ENCODE peak calls at places on chromosomes 4 and X, in six cellular contexts. N is A549, F is K562, L is GM12878, E is IMR-90, O is HepG2. S is an unnamed sample.

GRCh38 chrX:76148011-76148665 is 24.7 kb upstream of the PBDC1 start:
- DNase-seq in L (peak), O (peak), E (peak), F (no peak), N (no peak), S (no peak)

GRCh38 chr4:56979674-56980073 is 978 bp downstream of the POLR2B start:
- DNase-seq in F (no peak), O (peak), L (no peak), N (no peak), E (peak), S (no peak)

GRCh38 chrX:76148753-76149152 is 24.1 kb upstream of the PBDC1 start:
- DNase-seq in O (peak), N (peak), L (peak), F (no peak), E (peak), S (no peak)

GRCh38 chr4:122874194-122874593 is 47.6 kb downstream of the FGF2 start:
- DNase-seq in N (peak), F (no peak), O (peak), L (no peak), E (peak), S (no peak)

GRCh38 chr4:144627663-144628076 is 18.3 kb upstream of the HHIP start:
- DNase-seq in E (peak), F (no peak), O (no peak), N (peak), L (no peak), S (no peak)

GRCh38 chr4:53889335-53890084 is 174.9 kb downstream of the CHIC2 start:
- DNase-seq in O (no peak), N (no peak), E (peak), F (no peak), L (no peak), S (no peak)

GRCh38 chrX:149950681-149951080 is 12.4 kb upstream of the EOLA2 start:
- DNase-seq in N (peak), L (no peak), E (peak), F (peak), O (peak), S (peak)

GRCh38 chrX:4831574-4831973 is 1118.1 kb upstream of the PRKX start:
- DNase-seq in O (no peak), N (no peak), E (no peak), L (no peak), F (no peak), S (no peak)

GRCh38 chrX:49959602-49960001 is 37.2 kb downstream of the CLCN5 start:
- DNase-seq in O (no peak), F (no peak), L (no peak), E (no peak), N (no peak), S (no peak)

GRCh38 chrX:150887906-150888465 is 10.5 kb downstream of the CD99L2 start:
- DNase-seq in E (peak), O (no peak), N (peak), F (no peak), L (no peak), S (no peak)

GRCh38 chr4:37653601-37654000 is 32.6 kb downstream of the RELL1 start:
- DNase-seq in F (no peak), O (no peak), N (no peak), L (no peak), E (no peak), S (no peak)

GRCh38 chr4:152537881-152538280 is 2.0 kb upstream of the FBXW7 start:
- DNase-seq in L (no peak), O (no peak), E (no peak), F (no peak), N (no peak), S (no peak)

GRCh38 chr4:7939377-7940108 is at the start of gene AFAP1:
- DNase-seq in O (peak), E (peak), N (peak), L (no peak), F (peak), S (peak)

GRCh38 chrX:155745792-155746191 is 133.0 kb upstream of the TMLHE start:
- DNase-seq in O (peak), F (peak), E (peak), N (peak), L (no peak), S (peak)

GRCh38 chr4:107950746-107951540 is 19.6 kb downstream of the CYP2U1 start:
- DNase-seq in E (peak), L (no peak), F (no peak), O (no peak), N (no peak), S (no peak)

GRCh38 chr4:124167602-124168001 is 544.9 kb downstream of the ANKRD50 start:
- DNase-seq in L (no peak), O (no peak), N (no peak), F (no peak), E (no peak), S (no peak)

GRCh38 chr4:55321707-55322264 is 24.3 kb upstream of the SRD5A3 start:
- DNase-seq in E (peak), N (peak), F (peak), L (peak), O (peak), S (peak)

GRCh38 chr4:12889054-12889453 is 595.1 kb downstream of the RAB28 start:
- DNase-seq in F (no peak), N (peak), E (no peak), L (no peak), O (no peak), S (no peak)

GRCh38 chrX:141341341-141341740 is 99.0 kb upstream of the SPANXC start:
- DNase-seq in L (no peak), O (no peak), N (peak), E (peak), F (no peak), S (no peak)

GRCh38 chr4:7132249-7132648 is 60.1 kb upstream of the SORCS2 start:
- DNase-seq in F (no peak), O (no peak), N (no peak), E (no peak), L (no peak), S (no peak)

GRCh38 chr4:38396091-38396490 is 267.9 kb upstream of the KLF3 start:
- DNase-seq in N (no peak), F (no peak), E (no peak), O (no peak), L (no peak), S (no peak)

GRCh38 chr4:20376070-20376469 is 124.4 kb downstream of the SLIT2 start:
- DNase-seq in L (no peak), E (no peak), N (no peak), F (no peak), O (no peak), S (no peak)

GRCh38 chr4:8821151-8821950 is 50.3 kb downstream of the HMX1 start:
- DNase-seq in L (no peak), N (no peak), E (no peak), F (peak), O (no peak), S (no peak)

GRCh38 chr4:56799291-56799823 is 22.1 kb downstream of the SPINK2 start:
- DNase-seq in N (no peak), F (no peak), E (no peak), L (no peak), O (no peak), S (no peak)

GRCh38 chrX:19630776-19631707 is 115.7 kb upstream of the MAP3K15 start:
- DNase-seq in N (no peak), L (no peak), O (no peak), E (no peak), F (no peak), S (no peak)

GRCh38 chrX:24098932-24099331 is 44.2 kb downstream of the EIF2S3 start:
- DNase-seq in F (no peak), O (no peak), E (no peak), N (no peak), L (no peak), S (no peak)

GRCh38 chrX:45274576-45274975 is 73.9 kb upstream of the DIPK2B start:
- DNase-seq in L (no peak), O (no peak), F (no peak), N (no peak), E (peak), S (no peak)

GRCh38 chr4:106238819-106239420 is 77.1 kb downstream of the TBCK start:
- DNase-seq in N (peak), F (peak), L (no peak), O (peak), E (peak), S (peak)

GRCh38 chr4:154030747-154031146 is 241.9 kb upstream of the SFRP2 start:
- DNase-seq in E (no peak), O (no peak), N (no peak), F (no peak), L (no peak), S (no peak)

GRCh38 chr4:55553442-55553841 is 6.7 kb upstream of the CLOCK start:
- DNase-seq in F (no peak), O (peak), N (no peak), E (no peak), L (no peak), S (no peak)

GRCh38 chr4:71243434-71243833 is 95.4 kb upstream of the SLC4A4 start:
- DNase-seq in N (no peak), O (no peak), L (no peak), E (no peak), F (no peak), S (no peak)

GRCh38 chrX:43970528-43970927 is 2.7 kb downstream of the NDP start:
- DNase-seq in N (peak), O (no peak), E (peak), L (no peak), F (no peak), S (no peak)

GRCh38 chrX:54473993-54474859 is 21.8 kb downstream of the FGD1 start:
- DNase-seq in L (no peak), F (no peak), E (no peak), O (no peak), N (no peak), S (no peak)

GRCh38 chrX:17854069-17854468 is 7.0 kb downstream of the RAI2 start:
- DNase-seq in E (no peak), F (no peak), L (no peak), O (no peak), N (no peak), S (no peak)

GRCh38 chr4:142348489-142349076 is 497.5 kb downstream of the INPP4B start:
- DNase-seq in F (no peak), N (no peak), L (no peak), E (no peak), O (no peak), S (no peak)

GRCh38 chr4:121728798-121729226 is 32.0 kb upstream of the ANXA5 start:
- DNase-seq in F (no peak), E (peak), N (peak), L (no peak), O (no peak), S (no peak)

DNA sequence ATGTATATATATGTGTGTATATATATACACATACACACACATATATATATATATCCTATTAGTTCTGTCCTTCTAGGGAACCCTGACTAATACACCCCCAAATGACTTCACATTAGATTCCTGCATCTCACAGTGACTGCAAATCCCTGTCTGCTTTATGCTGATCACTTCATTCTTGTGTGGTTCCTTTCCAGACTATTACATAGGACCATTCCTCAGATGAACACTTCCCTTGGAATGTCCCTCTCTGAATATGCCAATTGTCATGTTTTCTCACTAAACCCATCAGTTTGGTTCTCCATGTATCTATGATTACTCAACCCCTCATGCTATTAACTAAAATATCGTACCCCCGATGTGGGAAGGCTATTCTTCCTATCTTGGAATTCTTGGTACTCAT is 605.2 kb upstream of the NR3C2 start:
- DNase-seq in O (no peak), L (no peak), F (no peak), N (no peak), E (peak), S (no peak)
- TF ChIP-seq BHLHE40 in O (no peak), L (no peak), F (no peak), N (no peak), E (no peak), S (no peak)

DNA sequence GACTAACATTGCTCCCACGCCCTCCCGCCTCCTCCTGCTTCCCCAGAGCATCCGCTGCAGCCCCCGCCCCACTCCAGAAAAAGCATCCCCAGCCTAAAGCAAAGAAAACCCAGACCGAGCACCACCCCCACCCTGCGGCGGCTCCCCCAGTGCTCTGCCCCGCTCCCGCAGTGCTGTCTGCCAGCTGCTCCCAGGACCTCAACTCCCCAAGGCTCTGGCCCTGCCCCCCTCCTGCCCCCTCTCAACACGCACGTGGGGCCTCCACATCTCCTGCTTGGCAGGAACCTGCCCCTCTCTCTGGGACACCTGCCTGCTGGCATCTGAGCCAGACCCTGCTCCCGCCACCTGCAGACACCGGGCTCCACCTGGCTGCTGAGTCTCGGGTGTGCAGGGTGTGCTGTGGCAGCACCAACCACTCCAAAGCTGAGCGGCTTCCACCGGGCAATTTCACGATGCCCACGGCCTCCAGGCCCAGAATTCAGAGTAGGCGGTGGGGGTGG is 79.4 kb downstream of the FAM53A start:
- DNase-seq in O (no peak), N (no peak), L (no peak), E (no peak), F (no peak), S (no peak)
- TF ChIP-seq BHLHE40 in O (no peak), N (no peak), L (no peak), E (no peak), F (no peak), S (no peak)

DNA sequence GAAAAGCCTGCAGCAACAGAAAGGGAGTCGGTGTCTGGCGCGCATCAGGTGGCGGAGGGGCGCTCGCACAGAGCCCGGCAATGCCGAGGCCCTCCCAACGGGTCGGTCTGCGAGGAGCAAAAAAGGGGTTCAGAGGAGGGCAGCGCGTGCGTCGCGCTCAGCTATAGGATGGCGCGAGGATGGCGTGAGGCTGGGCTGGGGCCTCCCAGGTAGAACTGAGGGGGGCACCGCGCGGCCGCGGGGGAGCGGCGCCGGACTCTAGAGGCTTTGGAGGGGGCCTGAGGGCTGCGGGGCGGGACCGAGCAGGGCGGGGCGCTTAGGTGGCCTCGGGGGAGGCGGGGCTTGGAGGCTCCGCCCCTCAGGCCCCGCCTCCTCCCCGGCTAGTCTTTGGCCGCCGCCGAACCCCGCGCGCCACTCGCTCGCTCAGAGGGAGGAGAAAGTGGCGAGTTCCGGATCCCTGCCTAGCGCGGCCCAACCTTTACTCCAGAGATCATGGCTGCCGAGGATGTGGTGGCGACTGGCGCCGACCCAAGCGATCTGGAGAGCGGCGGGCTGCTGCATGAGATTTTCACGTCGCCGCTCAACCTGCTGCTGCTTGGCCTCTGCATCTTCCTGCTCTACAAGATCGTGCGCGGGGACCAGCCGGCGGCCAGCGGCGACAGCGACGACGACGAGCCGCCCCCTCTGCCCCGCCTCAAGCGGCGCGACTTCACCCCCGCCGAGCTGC is at the start of gene PGRMC1:
- DNase-seq in N (peak), F (peak), E (peak), O (peak), L (peak), S (peak)
- TF ChIP-seq BHLHE40 in N (no peak), F (no peak), E (no peak), O (no peak), L (no peak), S (no peak)

GRCh38 chr4:96753216-96753615 is 913.3 kb downstream of the PDHA2 start:
- DNase-seq in N (no peak), O (no peak), L (no peak), F (no peak), E (no peak), S (no peak)
- TF ChIP-seq BHLHE40 in N (no peak), O (no peak), L (no peak), F (no peak), E (no peak), S (no peak)

GRCh38 chr4:15541941-15542340 is 72.3 kb downstream of the CC2D2A start:
- DNase-seq in O (no peak), F (no peak), E (no peak), L (no peak), N (no peak), S (no peak)

GRCh38 chr4:15531792-15532191 is 62.1 kb downstream of the CC2D2A start:
- DNase-seq in O (no peak), F (peak), L (no peak), E (no peak), N (no peak), S (no peak)

GRCh38 chr4:15542795-15543194 is 73.1 kb downstream of the CC2D2A start:
- DNase-seq in O (no peak), L (no peak), F (no peak), N (no peak), E (no peak), S (no peak)

GRCh38 chr4:15533817-15534216 is 64.1 kb downstream of the CC2D2A start:
- DNase-seq in N (no peak), L (no peak), F (no peak), E (no peak), O (no peak), S (no peak)

GRCh38 chr4:15536552-15537499 is 67.1 kb downstream of the CC2D2A start:
- DNase-seq in O (no peak), F (no peak), L (no peak), E (no peak), N (no peak), S (no peak)
- TF ChIP-seq BHLHE40 in O (no peak), F (no peak), L (no peak), E (no peak), N (no peak), S (no peak)

DNA sequence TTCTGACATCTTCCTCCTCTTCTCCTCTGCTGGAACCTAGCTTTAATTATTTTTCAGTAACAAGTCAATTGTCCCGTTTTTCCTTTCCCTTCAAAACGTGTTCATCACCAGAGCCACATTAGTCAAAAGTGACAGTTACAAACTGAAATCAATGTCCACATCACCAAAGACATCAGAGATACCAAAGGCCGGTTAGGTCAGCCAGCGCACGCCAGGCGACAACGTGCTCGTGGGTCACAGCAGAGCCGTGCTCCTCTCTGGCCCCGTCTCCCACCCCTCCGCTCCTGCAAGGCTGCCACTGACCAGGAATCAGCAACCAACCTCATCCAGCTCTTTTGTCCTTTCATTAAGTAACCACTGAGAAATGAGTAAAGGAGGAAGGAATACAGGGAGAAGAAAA is 74.2 kb downstream of the DCTD start:
- DNase-seq in O (no peak), L (no peak), F (no peak), N (no peak), E (no peak), S (no peak)
- TF ChIP-seq BHLHE40 in O (no peak), L (no peak), F (no peak), N (no peak), E (no peak), S (no peak)

GRCh38 chr4:160026720-160027119 is 923.8 kb downstream of the RAPGEF2 start:
- DNase-seq in L (no peak), O (no peak), E (no peak), F (no peak), N (peak), S (no peak)
- TF ChIP-seq BHLHE40 in L (no peak), O (no peak), E (no peak), F (no peak), N (no peak), S (no peak)

GRCh38 chr4:78517050-78517652 is 34.4 kb upstream of the ANXA3 start:
- DNase-seq in F (peak), N (peak), E (peak), L (no peak), O (peak), S (peak)
- TF ChIP-seq BHLHE40 in F (no peak), N (no peak), E (no peak), L (no peak), O (no peak), S (no peak)

DNA sequence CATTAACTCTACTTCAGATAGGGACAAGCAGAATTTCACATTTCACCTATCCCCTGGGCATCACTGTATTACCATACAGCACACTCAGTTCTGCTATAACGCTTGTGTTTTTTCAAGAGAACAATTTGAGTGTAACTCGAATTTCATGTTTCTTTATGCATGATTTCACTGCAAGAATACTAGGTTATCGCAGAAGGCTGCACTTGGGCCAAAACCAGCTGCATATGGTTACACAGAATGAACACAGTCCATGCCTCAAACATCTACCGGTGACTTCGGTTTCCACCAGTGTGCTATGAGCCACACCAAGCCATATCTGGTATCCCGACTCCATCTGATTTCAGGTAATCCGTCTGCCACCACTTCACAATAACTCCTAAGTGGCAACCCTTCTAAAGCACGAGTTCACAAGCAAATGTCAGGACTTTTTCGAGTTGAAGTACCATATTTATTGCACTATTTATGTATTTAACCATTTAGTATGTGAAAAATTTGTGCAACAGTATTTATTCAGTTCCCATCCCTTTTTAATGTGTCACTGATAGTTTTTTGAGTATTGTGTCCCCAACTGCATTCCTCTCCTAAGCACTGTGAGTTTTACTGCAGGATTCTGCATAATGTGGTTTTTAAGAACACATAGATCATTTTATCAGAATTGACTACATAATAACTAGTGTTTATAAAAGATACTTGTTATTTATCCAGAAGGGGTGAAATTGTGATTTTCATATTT is 111.8 kb downstream of the APBB2 start:
- DNase-seq in O (no peak), L (no peak), N (no peak), E (no peak), F (no peak), S (no peak)
- TF ChIP-seq BHLHE40 in O (no peak), L (no peak), N (no peak), E (no peak), F (no peak), S (no peak)